ENCODE peak calls at places on chromosomes 1 and 21, in seven cellular contexts. One of them, this sample, is unnamed.

GRCh38 chr1:178417858-178418257 is 78.9 kb downstream of the CLEC20A start:
- DNase-seq in H9: no peak
- DNase-seq in mesendoderm: no peak
- DNase-seq in IMR-90: peak; percentile 91
- DNase-seq in neuronal stem cell: no peak
- DNase-seq in mesenchymal stem cell: peak; percentile 87
- DNase-seq in trophoblast cell: peak; percentile 88
- DNase-seq in this sample: no peak

GRCh38 chr1:59604191-59604590 is 210.6 kb upstream of the HOOK1 start:
- DNase-seq in H9: no peak
- DNase-seq in mesendoderm: no peak
- DNase-seq in IMR-90: peak; percentile 37
- DNase-seq in neuronal stem cell: no peak
- DNase-seq in mesenchymal stem cell: no peak
- DNase-seq in trophoblast cell: no peak
- DNase-seq in this sample: no peak

GRCh38 chr1:67978988-67979516 is 71.4 kb downstream of the DIRAS3 start:
- DNase-seq in H9: no peak
- DNase-seq in mesendoderm: no peak
- DNase-seq in IMR-90: peak; percentile 88
- DNase-seq in neuronal stem cell: no peak
- DNase-seq in mesenchymal stem cell: no peak
- DNase-seq in trophoblast cell: peak; percentile 82
- DNase-seq in this sample: no peak

GRCh38 chr21:21898801-21899200 is 900.6 kb downstream of the NCAM2 start:
- DNase-seq in H9: no peak
- DNase-seq in mesendoderm: no peak
- DNase-seq in IMR-90: peak; percentile 1
- DNase-seq in neuronal stem cell: no peak
- DNase-seq in mesenchymal stem cell: no peak
- DNase-seq in trophoblast cell: no peak
- DNase-seq in this sample: no peak

GRCh38 chr1:25573591-25573930 is 30.2 kb downstream of the LDLRAP1 start:
- DNase-seq in H9: no peak
- DNase-seq in mesendoderm: no peak
- DNase-seq in IMR-90: no peak
- DNase-seq in neuronal stem cell: no peak
- DNase-seq in mesenchymal stem cell: no peak
- DNase-seq in trophoblast cell: peak; percentile 86
- DNase-seq in this sample: no peak

GRCh38 chr1:21961337-21961736 is 15.5 kb upstream of the CELA3B start:
- DNase-seq in H9: no peak
- DNase-seq in mesendoderm: no peak
- DNase-seq in IMR-90: no peak
- DNase-seq in neuronal stem cell: no peak
- DNase-seq in mesenchymal stem cell: no peak
- DNase-seq in trophoblast cell: peak; percentile 47
- DNase-seq in this sample: no peak

GRCh38 chr1:180250883-180251509 is 20.9 kb downstream of the LHX4 start:
- DNase-seq in H9: no peak
- DNase-seq in mesendoderm: no peak
- DNase-seq in IMR-90: no peak
- DNase-seq in neuronal stem cell: no peak
- DNase-seq in mesenchymal stem cell: no peak
- DNase-seq in trophoblast cell: no peak
- DNase-seq in this sample: no peak

GRCh38 chr1:54671985-54672608 is 30.5 kb downstream of the MROH7 start:
- DNase-seq in H9: peak; percentile 79
- DNase-seq in mesendoderm: peak; percentile 67
- DNase-seq in IMR-90: peak; percentile 50
- DNase-seq in neuronal stem cell: peak; percentile 50
- DNase-seq in mesenchymal stem cell: peak; percentile 55
- DNase-seq in trophoblast cell: peak; percentile 48
- DNase-seq in this sample: peak; percentile 95

GRCh38 chr1:196373798-196374197 is 234.4 kb downstream of the KCNT2 start:
- DNase-seq in H9: no peak
- DNase-seq in mesendoderm: no peak
- DNase-seq in IMR-90: no peak
- DNase-seq in neuronal stem cell: no peak
- DNase-seq in mesenchymal stem cell: no peak
- DNase-seq in trophoblast cell: no peak
- DNase-seq in this sample: no peak

GRCh38 chr1:178543291-178543609 is 30.3 kb downstream of the TEX35 start:
- DNase-seq in H9: no peak
- DNase-seq in mesendoderm: no peak
- DNase-seq in IMR-90: no peak
- DNase-seq in neuronal stem cell: no peak
- DNase-seq in mesenchymal stem cell: no peak
- DNase-seq in trophoblast cell: no peak
- DNase-seq in this sample: no peak

GRCh38 chr1:207355060-207355459 is 33.6 kb downstream of the CD55 start:
- DNase-seq in H9: no peak
- DNase-seq in mesendoderm: no peak
- DNase-seq in IMR-90: no peak
- DNase-seq in neuronal stem cell: no peak
- DNase-seq in mesenchymal stem cell: no peak
- DNase-seq in trophoblast cell: no peak
- DNase-seq in this sample: no peak

GRCh38 chr1:211603191-211603701 is 24.3 kb upstream of the SLC30A1 start:
- DNase-seq in H9: no peak
- DNase-seq in mesendoderm: no peak
- DNase-seq in IMR-90: peak; percentile 50
- DNase-seq in neuronal stem cell: no peak
- DNase-seq in mesenchymal stem cell: peak; percentile 47
- DNase-seq in trophoblast cell: peak; percentile 87
- DNase-seq in this sample: no peak

GRCh38 chr1:202113690-202114300 is 8.9 kb upstream of the GPR37L1 start:
- DNase-seq in H9: no peak
- DNase-seq in mesendoderm: no peak
- DNase-seq in IMR-90: no peak
- DNase-seq in neuronal stem cell: no peak
- DNase-seq in mesenchymal stem cell: no peak
- DNase-seq in trophoblast cell: no peak
- DNase-seq in this sample: no peak

GRCh38 chr1:2396059-2396458 is 4.4 kb downstream of the RER1 start:
- DNase-seq in H9: no peak
- DNase-seq in mesendoderm: no peak
- DNase-seq in IMR-90: no peak
- DNase-seq in neuronal stem cell: no peak
- DNase-seq in mesenchymal stem cell: no peak
- DNase-seq in trophoblast cell: no peak
- DNase-seq in this sample: no peak

GRCh38 chr1:156859523-156860112 is 701 bp upstream of the INSRR start:
- DNase-seq in H9: peak; percentile 53
- DNase-seq in mesendoderm: peak; percentile 61
- DNase-seq in IMR-90: no peak
- DNase-seq in neuronal stem cell: no peak
- DNase-seq in mesenchymal stem cell: peak; percentile 25
- DNase-seq in trophoblast cell: no peak
- DNase-seq in this sample: peak; percentile 70

GRCh38 chr1:16474166-16474800 is 33.8 kb downstream of the NECAP2 start:
- DNase-seq in H9: no peak
- DNase-seq in mesendoderm: no peak
- DNase-seq in IMR-90: no peak
- DNase-seq in neuronal stem cell: no peak
- DNase-seq in mesenchymal stem cell: no peak
- DNase-seq in trophoblast cell: no peak
- DNase-seq in this sample: no peak

GRCh38 chr1:8870605-8871538 is 7.6 kb downstream of the ENO1 start:
- DNase-seq in H9: no peak
- DNase-seq in mesendoderm: no peak
- DNase-seq in IMR-90: no peak
- DNase-seq in neuronal stem cell: no peak
- DNase-seq in mesenchymal stem cell: no peak
- DNase-seq in trophoblast cell: peak; percentile 15
- DNase-seq in this sample: no peak

GRCh38 chr1:162019436-162019835 is 4.2 kb downstream of the OLFML2B start:
- DNase-seq in H9: no peak
- DNase-seq in mesendoderm: no peak
- DNase-seq in IMR-90: no peak
- DNase-seq in neuronal stem cell: no peak
- DNase-seq in mesenchymal stem cell: no peak
- DNase-seq in trophoblast cell: no peak
- DNase-seq in this sample: no peak

GRCh38 chr1:37169743-37170275 is 135.5 kb upstream of the GRIK3 start:
- DNase-seq in H9: no peak
- DNase-seq in mesendoderm: no peak
- DNase-seq in IMR-90: no peak
- DNase-seq in neuronal stem cell: no peak
- DNase-seq in mesenchymal stem cell: no peak
- DNase-seq in trophoblast cell: no peak
- DNase-seq in this sample: peak; percentile 26

GRCh38 chr1:18917071-18917799 is 14.9 kb upstream of the ALDH4A1 start:
- DNase-seq in H9: no peak
- DNase-seq in mesendoderm: no peak
- DNase-seq in IMR-90: no peak
- DNase-seq in neuronal stem cell: no peak
- DNase-seq in mesenchymal stem cell: no peak
- DNase-seq in trophoblast cell: no peak
- DNase-seq in this sample: no peak

GRCh38 chr1:94927405-94928175 is 680 bp upstream of the CNN3 start:
- DNase-seq in H9: peak; percentile 81
- DNase-seq in mesendoderm: peak; percentile 86
- DNase-seq in IMR-90: peak; percentile 67
- DNase-seq in neuronal stem cell: peak; percentile 66
- DNase-seq in mesenchymal stem cell: peak; percentile 75
- DNase-seq in trophoblast cell: peak; percentile 51
- DNase-seq in this sample: no peak

GRCh38 chr1:77060000-77060399 is 159.2 kb downstream of the PIGK start:
- DNase-seq in H9: peak; percentile 80
- DNase-seq in mesendoderm: peak; percentile 79
- DNase-seq in IMR-90: no peak
- DNase-seq in neuronal stem cell: peak; percentile 11
- DNase-seq in mesenchymal stem cell: no peak
- DNase-seq in trophoblast cell: peak; percentile 82
- DNase-seq in this sample: no peak

GRCh38 chr1:41529621-41530395 is 45.3 kb upstream of the EDN2 start:
- DNase-seq in H9: no peak
- DNase-seq in mesendoderm: no peak
- DNase-seq in IMR-90: no peak
- DNase-seq in neuronal stem cell: no peak
- DNase-seq in mesenchymal stem cell: no peak
- DNase-seq in trophoblast cell: peak; percentile 54
- DNase-seq in this sample: no peak

DNA sequence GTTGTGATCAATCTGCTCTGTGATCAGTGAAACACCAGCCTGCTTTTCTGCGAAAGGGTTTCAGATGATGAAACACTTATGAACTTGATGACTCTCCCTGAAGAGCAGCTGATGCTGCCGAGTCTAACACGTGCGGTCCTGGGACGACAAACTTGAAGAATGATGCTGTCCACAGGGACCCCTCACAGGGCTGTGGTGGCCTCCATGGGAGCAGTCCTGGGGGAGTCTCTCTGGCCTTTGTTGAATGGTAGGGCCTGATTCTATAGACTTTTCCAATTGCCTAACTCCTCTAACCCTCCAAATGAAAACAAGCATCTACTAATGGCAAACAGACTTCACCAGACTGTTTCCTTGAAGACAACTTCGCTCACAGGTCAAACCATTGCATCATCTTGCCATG is at the start of gene OR2T10:
- DNase-seq in H9: no peak
- DNase-seq in mesendoderm: no peak
- DNase-seq in IMR-90: no peak
- DNase-seq in neuronal stem cell: no peak
- DNase-seq in mesenchymal stem cell: no peak
- DNase-seq in trophoblast cell: no peak
- DNase-seq in this sample: no peak
- H2AK5ac ChIP-seq in H9: no peak within 1 kb of the TSS
- H2AK5ac ChIP-seq in mesendoderm: no peak within 1 kb of the TSS
- H2AK5ac ChIP-seq in IMR-90: no peak within 1 kb of the TSS
- H2AK5ac ChIP-seq in neuronal stem cell: no peak within 1 kb of the TSS
- H2AK5ac ChIP-seq in mesenchymal stem cell: no peak within 1 kb of the TSS
- H2AK5ac ChIP-seq in trophoblast cell: no peak within 1 kb of the TSS
- H2AK5ac ChIP-seq in this sample: no peak within 1 kb of the TSS

DNA sequence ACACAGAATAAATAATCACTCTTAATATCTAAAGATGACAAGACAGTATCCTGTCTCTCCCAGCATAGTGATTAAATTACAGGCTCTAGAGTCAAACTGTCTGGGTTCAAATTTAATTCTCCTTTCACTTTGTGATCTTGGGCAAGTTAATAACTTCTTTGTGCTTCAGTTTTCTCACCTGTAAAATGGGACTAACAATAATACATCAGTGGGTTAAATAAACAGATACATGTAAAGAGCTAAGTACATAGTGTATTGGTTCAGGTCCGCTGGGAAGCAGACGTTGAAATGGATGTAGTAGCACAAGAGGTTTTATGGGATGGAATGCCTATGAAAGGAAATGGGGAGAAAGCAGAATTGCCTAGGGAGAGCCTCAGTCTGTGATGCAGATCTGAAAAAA is 10.7 kb downstream of the ZFYVE9 start:
- DNase-seq in H9: no peak
- DNase-seq in mesendoderm: no peak
- DNase-seq in IMR-90: no peak
- DNase-seq in neuronal stem cell: no peak
- DNase-seq in mesenchymal stem cell: no peak
- DNase-seq in trophoblast cell: no peak
- DNase-seq in this sample: no peak
- H2AK5ac ChIP-seq in H9: no peak overlapping the region
- H2AK5ac ChIP-seq in mesendoderm: no peak overlapping the region
- H2AK5ac ChIP-seq in IMR-90: no peak overlapping the region
- H2AK5ac ChIP-seq in neuronal stem cell: no peak overlapping the region
- H2AK5ac ChIP-seq in mesenchymal stem cell: no peak overlapping the region
- H2AK5ac ChIP-seq in trophoblast cell: no peak overlapping the region
- H2AK5ac ChIP-seq in this sample: no peak overlapping the region

DNA sequence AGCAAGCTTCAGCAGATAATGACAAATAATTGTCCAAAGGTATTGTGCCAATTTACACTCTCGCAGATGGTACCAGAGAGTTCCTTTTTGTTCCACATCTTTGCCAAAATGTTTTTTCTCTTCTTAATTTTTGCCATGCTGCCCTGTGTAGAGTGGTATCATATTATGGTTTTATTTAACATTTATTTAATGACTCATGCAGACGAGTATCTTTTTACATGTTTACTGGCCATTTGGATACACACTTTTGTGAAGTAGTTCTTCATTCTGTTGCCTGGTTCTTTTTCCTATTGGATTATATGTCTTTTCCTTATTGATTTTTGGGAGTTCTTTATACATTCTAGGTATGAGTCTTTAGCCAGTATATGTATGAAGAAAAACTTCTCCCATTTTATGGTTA is 151.1 kb downstream of the PCNX2 start:
- DNase-seq in H9: no peak
- DNase-seq in mesendoderm: no peak
- DNase-seq in IMR-90: peak; percentile 11
- DNase-seq in neuronal stem cell: no peak
- DNase-seq in mesenchymal stem cell: no peak
- DNase-seq in trophoblast cell: no peak
- DNase-seq in this sample: no peak
- H2AK5ac ChIP-seq in H9: no peak overlapping the region
- H2AK5ac ChIP-seq in mesendoderm: no peak overlapping the region
- H2AK5ac ChIP-seq in IMR-90: no peak overlapping the region
- H2AK5ac ChIP-seq in neuronal stem cell: no peak overlapping the region
- H2AK5ac ChIP-seq in mesenchymal stem cell: no peak overlapping the region
- H2AK5ac ChIP-seq in trophoblast cell: no peak overlapping the region
- H2AK5ac ChIP-seq in this sample: no peak overlapping the region

DNA sequence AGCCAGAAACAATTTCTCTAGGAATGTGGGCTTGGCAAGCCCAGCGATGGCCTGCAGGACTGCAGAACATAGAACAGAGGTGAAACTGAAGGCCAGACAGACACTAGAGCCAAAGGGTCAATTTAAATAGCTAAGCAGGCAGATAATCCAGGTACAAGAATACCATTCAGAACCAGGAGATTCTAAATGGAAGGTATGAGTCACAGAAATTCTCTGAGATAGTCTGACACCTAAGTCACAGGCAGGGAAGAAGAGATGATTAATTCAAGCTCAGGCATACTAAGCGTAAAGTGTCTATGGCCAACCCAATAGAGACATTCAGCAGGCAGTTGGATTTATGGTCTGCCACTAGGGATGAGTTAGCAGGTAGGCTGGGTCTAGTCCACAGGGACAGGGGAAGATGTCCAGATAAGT is 383.6 kb downstream of the LMO4 start:
- DNase-seq in H9: no peak
- DNase-seq in mesendoderm: peak; percentile 84
- DNase-seq in IMR-90: no peak
- DNase-seq in neuronal stem cell: no peak
- DNase-seq in mesenchymal stem cell: no peak
- DNase-seq in trophoblast cell: peak; percentile 88
- DNase-seq in this sample: no peak
- H2AK5ac ChIP-seq in H9: no peak overlapping the region
- H2AK5ac ChIP-seq in mesendoderm: no peak overlapping the region
- H2AK5ac ChIP-seq in IMR-90: no peak overlapping the region
- H2AK5ac ChIP-seq in neuronal stem cell: no peak overlapping the region
- H2AK5ac ChIP-seq in mesenchymal stem cell: no peak overlapping the region
- H2AK5ac ChIP-seq in trophoblast cell: no peak overlapping the region
- H2AK5ac ChIP-seq in this sample: no peak overlapping the region

This sample was measured in H1.